ENCODE peak calls at places on chromosomes 16 and 17, in five cellular contexts. I, R, Z, P and B are unnamed samples.

GRCh38 chr16:67993207-67994036 is 5.9 kb downstream of the DPEP2 start:
- DNase-seq in I (peak; percentile 69), R (peak; percentile 92), Z (peak; percentile 96), P (peak; percentile 63), B (no peak)

GRCh38 chr17:81422776-81423697 is 27.8 kb downstream of the BAHCC1 start:
- DNase-seq in I (peak; percentile 60), R (no peak), Z (peak; percentile 86), P (peak; percentile 68), B (no peak)

GRCh38 chr17:28100936-28101335 is 58.5 kb downstream of the NLK start:
- DNase-seq in I (no peak), R (no peak), Z (no peak), P (no peak), B (no peak)

GRCh38 chr17:78723001-78723796 is 58.9 kb downstream of the CYTH1 start:
- DNase-seq in I (no peak), R (no peak), Z (peak; percentile 93), P (no peak), B (no peak)

GRCh38 chr16:566475-567361 is at the start of gene NHLRC4:
- DNase-seq in I (peak; percentile 50), R (peak; percentile 90), Z (peak; percentile 80), P (no peak), B (no peak)

GRCh38 chr16:65601781-65602180 is 479.9 kb upstream of the CDH11 start:
- DNase-seq in I (no peak), R (no peak), Z (no peak), P (no peak), B (no peak)

GRCh38 chr16:19644877-19645276 is 73.2 kb downstream of the KNOP1 start:
- DNase-seq in I (no peak), R (no peak), Z (peak; percentile 25), P (no peak), B (no peak)

GRCh38 chr16:88702364-88703210 is 3.6 kb downstream of the RNF166 start:
- DNase-seq in I (no peak), R (no peak), Z (no peak), P (no peak), B (no peak)

GRCh38 chr16:1960665-1961630 is 1.6 kb downstream of the NDUFB10 start:
- DNase-seq in I (peak; percentile 53), R (no peak), Z (no peak), P (peak; percentile 64), B (no peak)

GRCh38 chr16:51807551-51807950 is 656.5 kb upstream of the SALL1 start:
- DNase-seq in I (no peak), R (no peak), Z (no peak), P (no peak), B (no peak)

GRCh38 chr17:81245024-81245664 is 6.0 kb downstream of the NDUFAF8 start:
- DNase-seq in I (no peak), R (no peak), Z (no peak), P (no peak), B (peak; percentile 45)

GRCh38 chr16:68093816-68094613 is 8.8 kb downstream of the NFATC3 start:
- DNase-seq in I (no peak), R (no peak), Z (no peak), P (no peak), B (no peak)

GRCh38 chr16:84726079-84726669 is 26.4 kb downstream of the USP10 start:
- DNase-seq in I (peak; percentile 70), R (peak; percentile 75), Z (peak; percentile 68), P (peak; percentile 61), B (no peak)

GRCh38 chr16:71249399-71249798 is 18.9 kb upstream of the HYDIN start:
- DNase-seq in I (no peak), R (peak; percentile 8), Z (no peak), P (no peak), B (no peak)

GRCh38 chr17:57774872-57775271 is 29.8 kb upstream of the CCDC182 start:
- DNase-seq in I (no peak), R (no peak), Z (no peak), P (no peak), B (no peak)

GRCh38 chr17:73340093-73340596 is 28.3 kb upstream of the CDC42EP4 start:
- DNase-seq in I (peak; percentile 88), R (no peak), Z (no peak), P (peak; percentile 71), B (peak; percentile 42)

GRCh38 chr16:25210758-25211157 is 6.0 kb upstream of the AQP8 start:
- DNase-seq in I (no peak), R (peak; percentile 66), Z (no peak), P (no peak), B (no peak)

GRCh38 chr16:89536886-89537548 is 23.5 kb upstream of the RPL13 start:
- DNase-seq in I (no peak), R (no peak), Z (no peak), P (no peak), B (no peak)

GRCh38 chr16:63890072-63890471 is 1231.8 kb downstream of the CDH11 start:
- DNase-seq in I (no peak), R (no peak), Z (no peak), P (no peak), B (no peak)

GRCh38 chr17:10477701-10478100 is 8.3 kb upstream of the MYH4 start:
- DNase-seq in I (no peak), R (no peak), Z (no peak), P (no peak), B (no peak)

GRCh38 chr17:57016764-57017116 is 38.8 kb downstream of the SCPEP1 start:
- DNase-seq in I (no peak), R (no peak), Z (no peak), P (no peak), B (no peak)

GRCh38 chr16:76665571-76666275 is 388.5 kb downstream of the CNTNAP4 start:
- DNase-seq in I (no peak), R (no peak), Z (no peak), P (no peak), B (no peak)

GRCh38 chr16:64712027-64712426 is 409.8 kb downstream of the CDH11 start:
- DNase-seq in I (no peak), R (no peak), Z (no peak), P (no peak), B (no peak)

GRCh38 chr16:73058616-73059409 is 10.9 kb upstream of the ZFHX3 start:
- DNase-seq in I (no peak), R (peak; percentile 20), Z (peak; percentile 77), P (peak; percentile 38), B (no peak)

GRCh38 chr16:11232302-11232851 is 23.6 kb downstream of the SOCS1 start:
- DNase-seq in I (no peak), R (no peak), Z (no peak), P (no peak), B (no peak)

GRCh38 chr16:46756772-46757171 is 8.6 kb upstream of the MYLK3 start:
- DNase-seq in I (no peak), R (no peak), Z (no peak), P (no peak), B (no peak)

DNA sequence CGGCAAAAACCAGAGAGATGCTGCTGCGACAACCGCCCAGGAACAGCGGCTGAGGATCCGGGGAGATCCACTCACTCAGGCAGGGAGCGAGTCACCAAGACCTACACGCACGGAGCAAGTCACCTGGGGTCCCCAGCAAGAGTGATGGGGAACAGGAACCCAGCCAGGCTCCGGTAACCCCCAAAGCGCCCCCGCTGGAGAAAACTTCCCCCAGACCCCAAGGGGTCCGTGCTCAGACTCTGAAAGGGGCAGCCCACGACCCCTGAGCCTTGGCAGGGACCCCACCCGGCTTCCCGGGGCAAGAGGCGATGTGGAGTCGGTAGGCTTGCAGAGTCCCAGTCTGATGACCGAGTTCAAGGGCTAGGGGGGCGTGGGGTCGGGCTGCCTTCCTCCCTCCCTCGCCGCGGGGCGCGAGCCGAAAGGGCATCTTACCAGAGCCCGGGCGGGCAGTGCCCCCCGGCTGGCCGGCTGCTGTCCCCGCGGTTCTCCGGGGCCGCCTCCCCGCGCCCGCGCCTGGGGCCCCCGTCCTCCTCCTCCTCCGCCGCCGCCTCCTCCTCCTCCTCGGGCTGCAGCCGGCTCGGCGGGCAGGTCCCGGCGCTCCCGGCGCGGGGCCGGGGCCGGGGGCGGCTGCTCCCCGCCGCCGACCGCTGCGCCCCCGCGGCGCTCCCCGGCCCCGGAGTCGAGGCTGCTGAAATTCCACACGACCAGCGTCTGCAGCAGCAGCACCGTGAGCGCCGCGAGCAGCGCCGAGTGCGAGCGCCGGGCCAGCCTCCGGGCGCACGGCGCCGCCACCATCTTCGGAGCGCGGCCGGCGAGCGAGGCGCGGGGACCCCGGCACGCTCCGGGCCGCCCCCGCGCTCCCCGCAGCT is 524 bp downstream of the XYLT1 start:
- DNase-seq in I (no peak), R (no peak), Z (peak; percentile 55), P (no peak), B (no peak)
- TF ChIP-seq ZBTB33 in I (no peak), R (no peak), Z (no peak), P (no peak), B (no peak)

GRCh38 chr17:50785942-50786570 is 18.7 kb upstream of the ANKRD40CL start:
- DNase-seq in I (no peak), R (no peak), Z (no peak), P (no peak), B (no peak)

GRCh38 chr17:50783905-50784304 is 16.6 kb upstream of the ANKRD40CL start:
- DNase-seq in I (no peak), R (no peak), Z (no peak), P (no peak), B (no peak)

GRCh38 chr17:50790619-50791018 is 23.3 kb upstream of the ANKRD40CL start:
- DNase-seq in I (no peak), R (no peak), Z (no peak), P (no peak), B (no peak)

GRCh38 chr17:50785126-50785525 is 17.8 kb upstream of the ANKRD40CL start:
- DNase-seq in I (no peak), R (no peak), Z (no peak), P (no peak), B (no peak)

DNA sequence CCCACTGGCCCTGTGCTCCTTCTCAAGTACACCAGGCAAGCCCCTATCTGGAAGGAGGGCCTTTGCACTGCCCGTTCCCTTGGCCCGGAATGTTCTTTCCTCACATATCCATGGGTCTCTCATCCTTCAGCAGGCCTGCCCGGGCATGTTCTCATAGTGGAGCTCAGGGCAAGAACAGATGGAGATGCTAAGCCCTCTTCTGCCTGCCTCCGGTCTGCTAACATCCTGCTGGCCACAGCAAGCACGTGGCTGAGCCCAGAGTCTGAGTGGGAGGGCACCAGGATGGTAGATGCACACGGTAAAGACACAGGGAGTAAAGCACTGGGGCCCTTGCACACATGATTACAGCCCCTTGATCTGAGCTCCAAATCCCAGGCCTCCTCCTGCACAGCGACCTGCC is 19.8 kb upstream of the ANKRD40CL start:
- DNase-seq in I (no peak), R (no peak), Z (no peak), P (no peak), B (no peak)
- TF ChIP-seq ZBTB33 in I (no peak), R (no peak), Z (no peak), P (no peak), B (no peak)

GRCh38 chr17:65173284-65173793 is 36.2 kb downstream of the RGS9 start:
- DNase-seq in I (no peak), R (peak; percentile 91), Z (peak; percentile 71), P (no peak), B (no peak)
- TF ChIP-seq ZBTB33 in I (no peak), R (no peak), Z (no peak), P (no peak), B (no peak)

GRCh38 chr17:17606416-17607000 is 15.0 kb upstream of the PEMT start:
- DNase-seq in I (no peak), R (peak; percentile 72), Z (no peak), P (no peak), B (no peak)

GRCh38 chr17:17603895-17604225 is 12.4 kb upstream of the PEMT start:
- DNase-seq in I (no peak), R (no peak), Z (no peak), P (no peak), B (no peak)

GRCh38 chr17:17605747-17606083 is 14.2 kb upstream of the PEMT start:
- DNase-seq in I (no peak), R (no peak), Z (no peak), P (no peak), B (no peak)

GRCh38 chr17:17605083-17605746 is 13.7 kb upstream of the PEMT start:
- DNase-seq in I (peak; percentile 46), R (no peak), Z (no peak), P (no peak), B (no peak)

GRCh38 chr17:17603178-17603894 is 11.8 kb upstream of the PEMT start:
- DNase-seq in I (no peak), R (no peak), Z (no peak), P (no peak), B (no peak)
- TF ChIP-seq ZBTB33 in I (no peak), R (no peak), Z (no peak), P (no peak), B (no peak)